ENCODE peak calls at places on chromosome 3, in seven cellular contexts. S is tibial nerve, C is foreskin fibroblast, F is keratinocyte, R is ascending aorta, Z is endodermal cell, U is left lung. E is an unnamed sample.

GRCh38 chr3:31968391-31968926 is 12.6 kb downstream of the OSBPL10 start:
- DNase-seq in S (no peak), C (peak), F (no peak), R (no peak), Z (no peak), U (no peak), E (no peak)

GRCh38 chr3:114231616-114232015 is 5.8 kb downstream of the ZNF80 start:
- DNase-seq in S (no peak), C (no peak), F (no peak), R (no peak), Z (no peak), U (no peak), E (no peak)

GRCh38 chr3:150765949-150766720 is 3.2 kb upstream of the SIAH2 start:
- DNase-seq in S (no peak), C (no peak), F (no peak), R (no peak), Z (peak), U (no peak), E (no peak)

GRCh38 chr3:154275965-154276364 is 48.3 kb downstream of the DHX36 start:
- DNase-seq in S (no peak), C (no peak), F (no peak), R (no peak), Z (no peak), U (no peak), E (no peak)

GRCh38 chr3:195103623-195104022 is 167.3 kb downstream of the XXYLT1 start:
- DNase-seq in S (no peak), C (peak), F (no peak), R (no peak), Z (no peak), U (no peak), E (no peak)

GRCh38 chr3:62554264-62554799 is 181.0 kb upstream of the FEZF2 start:
- DNase-seq in S (no peak), C (no peak), F (no peak), R (no peak), Z (peak), U (no peak), E (no peak)

GRCh38 chr3:33425456-33425855 is 14.7 kb downstream of the UBP1 start:
- DNase-seq in S (no peak), C (no peak), F (no peak), R (no peak), Z (no peak), U (no peak), E (no peak)

GRCh38 chr3:58051196-58051595 is 43.0 kb downstream of the FLNB start:
- DNase-seq in S (no peak), C (peak), F (peak), R (no peak), Z (no peak), U (peak), E (no peak)

GRCh38 chr3:36695769-36696137 is 68.6 kb downstream of the DCLK3 start:
- DNase-seq in S (no peak), C (no peak), F (peak), R (no peak), Z (no peak), U (no peak), E (no peak)

GRCh38 chr3:55000546-55000945 is 72.7 kb upstream of the LRTM1 start:
- DNase-seq in S (no peak), C (peak), F (no peak), R (no peak), Z (no peak), U (peak), E (peak)

GRCh38 chr3:176584413-176585176 is 612.7 kb downstream of the TBL1XR1 start:
- DNase-seq in S (no peak), C (peak), F (no peak), R (no peak), Z (no peak), U (no peak), E (no peak)

GRCh38 chr3:89144080-89144479 is 36.7 kb downstream of the EPHA3 start:
- DNase-seq in S (no peak), C (no peak), F (no peak), R (no peak), Z (no peak), U (no peak), E (no peak)

GRCh38 chr3:74692-75243 is 121.8 kb upstream of the CHL1 start:
- DNase-seq in S (no peak), C (no peak), F (no peak), R (no peak), Z (no peak), U (no peak), E (no peak)

GRCh38 chr3:150261418-150261817 is 146.7 kb upstream of the TSC22D2 start:
- DNase-seq in S (no peak), C (no peak), F (no peak), R (no peak), Z (no peak), U (no peak), E (no peak)

GRCh38 chr3:123373535-123373987 is 75.3 kb downstream of the ADCY5 start:
- DNase-seq in S (no peak), C (no peak), F (no peak), R (no peak), Z (peak), U (peak), E (no peak)

GRCh38 chr3:15633159-15633558 is 31.6 kb downstream of the BTD start:
- DNase-seq in S (no peak), C (no peak), F (no peak), R (no peak), Z (no peak), U (no peak), E (no peak)

GRCh38 chr3:16478516-16478915 is 35.0 kb downstream of the RFTN1 start:
- DNase-seq in S (no peak), C (peak), F (peak), R (no peak), Z (no peak), U (no peak), E (no peak)

GRCh38 chr3:106552401-106553043 is 683.7 kb upstream of the CBLB start:
- DNase-seq in S (no peak), C (no peak), F (no peak), R (no peak), Z (no peak), U (no peak), E (no peak)

GRCh38 chr3:194671511-194671899 is 486 bp downstream of the LSG1 start:
- DNase-seq in S (no peak), C (peak), F (no peak), R (no peak), Z (no peak), U (no peak), E (no peak)

GRCh38 chr3:8497582-8497981 is 4.0 kb upstream of the LMCD1 start:
- DNase-seq in S (no peak), C (peak), F (no peak), R (no peak), Z (no peak), U (no peak), E (no peak)

GRCh38 chr3:150232992-150233451 is 175.1 kb upstream of the TSC22D2 start:
- DNase-seq in S (no peak), C (no peak), F (peak), R (no peak), Z (no peak), U (peak), E (no peak)

GRCh38 chr3:171950373-171950772 is 89.0 kb upstream of the FNDC3B start:
- DNase-seq in S (no peak), C (peak), F (no peak), R (no peak), Z (peak), U (no peak), E (no peak)

GRCh38 chr3:156332304-156332703 is 211.9 kb downstream of the KCNAB1 start:
- DNase-seq in S (no peak), C (no peak), F (no peak), R (no peak), Z (no peak), U (no peak), E (no peak)

GRCh38 chr3:96852849-96853248 is 38.5 kb downstream of the EPHA6 start:
- DNase-seq in S (no peak), C (no peak), F (no peak), R (no peak), Z (no peak), U (no peak), E (no peak)

GRCh38 chr3:127043041-127043641 is 60.2 kb downstream of the PLXNA1 start:
- DNase-seq in S (no peak), C (no peak), F (no peak), R (no peak), Z (peak), U (peak), E (no peak)

GRCh38 chr3:167575000-167575399 is 78.7 kb downstream of the WDR49 start:
- DNase-seq in S (no peak), C (no peak), F (no peak), R (no peak), Z (peak), U (no peak), E (no peak)

GRCh38 chr3:71690222-71690821 is 34.9 kb downstream of the EIF4E3 start:
- DNase-seq in S (no peak), C (peak), F (no peak), R (no peak), Z (no peak), U (no peak), E (no peak)

GRCh38 chr3:46695962-46696922 is 2.8 kb upstream of the ALS2CL start:
- DNase-seq in S (no peak), C (no peak), F (no peak), R (no peak), Z (no peak), U (no peak), E (no peak)

GRCh38 chr3:69251078-69251805 is 128.8 kb upstream of the LMOD3 start:
- DNase-seq in S (no peak), C (no peak), F (no peak), R (no peak), Z (no peak), U (no peak), E (no peak)

GRCh38 chr3:129481783-129482332 is 41.8 kb downstream of the IFT122 start:
- DNase-seq in S (peak), C (no peak), F (peak), R (no peak), Z (peak), U (peak), E (no peak)

GRCh38 chr3:14478943-14479550 is 61.1 kb downstream of the GRIP2 start:
- DNase-seq in S (no peak), C (no peak), F (no peak), R (no peak), Z (no peak), U (no peak), E (no peak)

GRCh38 chr3:146163584-146163983 is 2.6 kb upstream of the PLOD2 start:
- DNase-seq in S (no peak), C (peak), F (peak), R (no peak), Z (no peak), U (no peak), E (no peak)

GRCh38 chr3:194936659-194937058 is 251.0 kb downstream of the FAM43A start:
- DNase-seq in S (no peak), C (no peak), F (no peak), R (no peak), Z (no peak), U (no peak), E (no peak)

GRCh38 chr3:183428140-183429023 is at the start of gene MCF2L2:
- DNase-seq in S (peak), C (peak), F (no peak), R (no peak), Z (peak), U (peak), E (peak)

GRCh38 chr3:13134879-13135206 is 61.6 kb upstream of the IQSEC1 start:
- DNase-seq in S (no peak), C (no peak), F (no peak), R (no peak), Z (no peak), U (no peak), E (no peak)

GRCh38 chr3:13136426-13136825 is 63.2 kb upstream of the IQSEC1 start:
- DNase-seq in S (no peak), C (no peak), F (no peak), R (no peak), Z (peak), U (no peak), E (no peak)

GRCh38 chr3:13135251-13135810 is 62.1 kb upstream of the IQSEC1 start:
- DNase-seq in S (no peak), C (no peak), F (no peak), R (no peak), Z (peak), U (peak), E (no peak)

GRCh38 chr3:13134166-13134878 is 61.1 kb upstream of the IQSEC1 start:
- DNase-seq in S (no peak), C (no peak), F (no peak), R (no peak), Z (peak), U (peak), E (no peak)

DNA sequence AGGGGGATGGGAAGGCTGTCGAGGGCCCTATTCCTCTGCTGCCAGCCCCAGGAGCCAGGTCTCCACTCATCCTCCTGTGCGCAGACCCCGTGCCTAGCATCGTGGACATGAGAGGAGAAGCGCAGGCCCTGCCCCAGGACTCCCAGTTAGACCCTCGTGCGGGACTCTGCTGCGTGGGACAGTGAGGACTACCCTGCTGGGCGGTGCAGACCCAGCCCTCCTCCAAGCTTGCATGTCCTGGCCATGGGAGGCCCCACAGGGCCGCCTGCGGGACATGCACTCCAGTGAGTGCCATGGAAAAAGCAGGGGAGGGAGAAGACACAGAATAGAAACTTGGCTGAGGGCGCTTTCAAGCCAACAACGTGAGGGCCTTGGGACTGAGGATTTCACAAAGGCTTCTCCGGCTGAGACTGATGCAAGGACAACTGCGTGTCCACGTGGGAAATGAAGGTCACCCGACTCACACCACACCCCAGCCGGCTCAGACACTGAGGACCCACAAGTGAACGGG is 62.6 kb upstream of the IQSEC1 start:
- DNase-seq in S (no peak), C (no peak), F (no peak), R (no peak), Z (peak), U (no peak), E (no peak)
- TF ChIP-seq CTCF in S (no peak), C (no peak), F (no peak), R (no peak), Z (no peak), U (no peak), E (no peak)

DNA sequence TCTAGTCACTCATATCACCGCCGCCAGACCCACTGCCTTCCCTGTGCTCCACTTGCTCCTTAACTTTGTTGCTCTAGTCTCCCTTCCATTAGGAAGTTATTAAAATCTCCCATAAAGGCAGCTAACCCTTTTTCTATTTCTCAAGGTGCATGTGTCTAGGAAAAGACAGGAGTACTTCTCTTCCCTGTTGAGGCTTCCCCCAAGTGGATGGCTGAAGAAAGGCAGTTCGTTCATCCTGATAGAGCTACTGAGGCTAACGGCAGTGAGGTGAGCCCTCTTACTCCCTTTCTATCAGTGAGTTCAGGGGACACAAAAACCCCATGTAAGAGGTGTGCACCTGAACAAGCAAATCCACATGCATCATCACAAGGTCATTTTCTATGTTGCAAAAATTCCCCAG is 397.8 kb downstream of the IGSF11 start:
- DNase-seq in S (no peak), C (no peak), F (no peak), R (no peak), Z (peak), U (no peak), E (no peak)
- TF ChIP-seq CTCF in S (no peak), C (no peak), F (no peak), R (no peak), Z (peak), U (no peak), E (peak)

GRCh38 chr3:111652492-111653180 is 57.5 kb upstream of the ZBED2 start:
- DNase-seq in S (no peak), C (no peak), F (no peak), R (no peak), Z (no peak), U (no peak), E (no peak)
- TF ChIP-seq CTCF in S (no peak), C (no peak), F (no peak), R (no peak), Z (no peak), U (no peak), E (no peak)

GRCh38 chr3:74268753-74269152 is 345.7 kb downstream of the CNTN3 start:
- DNase-seq in S (no peak), C (no peak), F (no peak), R (no peak), Z (no peak), U (no peak), E (no peak)
- TF ChIP-seq CTCF in S (no peak), C (no peak), F (no peak), R (no peak), Z (no peak), U (no peak), E (no peak)

GRCh38 chr3:44337253-44337652 is 1.3 kb upstream of the TCAIM start:
- DNase-seq in S (no peak), C (no peak), F (no peak), R (no peak), Z (peak), U (no peak), E (no peak)
- TF ChIP-seq CTCF in S (no peak), C (no peak), F (peak), R (peak), Z (peak), U (no peak), E (no peak)

GRCh38 chr3:186261638-186262037 is 100.4 kb downstream of the DGKG start:
- DNase-seq in S (no peak), C (no peak), F (no peak), R (no peak), Z (peak), U (no peak), E (no peak)
- TF ChIP-seq CTCF in S (no peak), C (peak), F (no peak), R (peak), Z (peak), U (no peak), E (peak)

DNA sequence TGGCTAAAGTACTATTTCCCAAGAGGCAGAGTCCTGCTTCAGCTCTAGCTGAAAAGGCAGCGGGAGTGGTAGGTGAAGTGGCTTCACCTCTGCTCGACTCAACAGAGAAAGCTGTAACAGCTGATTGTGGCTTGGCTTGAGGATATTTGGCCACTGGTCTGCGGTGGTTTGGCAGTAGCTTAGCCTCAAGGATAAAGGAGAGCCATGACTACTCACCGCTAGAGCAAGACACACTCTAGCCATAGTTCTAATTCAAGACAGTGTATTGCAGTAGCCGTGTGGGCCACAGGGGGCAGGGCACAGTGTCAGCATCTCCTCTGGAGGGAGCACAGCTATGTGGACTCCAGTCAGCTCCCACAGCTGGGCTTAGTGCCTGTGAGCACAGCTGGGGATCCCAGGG is 23.5 kb downstream of the TPRG1 start:
- DNase-seq in S (no peak), C (no peak), F (no peak), R (no peak), Z (peak), U (peak), E (no peak)
- TF ChIP-seq CTCF in S (no peak), C (peak), F (peak), R (no peak), Z (peak), U (no peak), E (no peak)

DNA sequence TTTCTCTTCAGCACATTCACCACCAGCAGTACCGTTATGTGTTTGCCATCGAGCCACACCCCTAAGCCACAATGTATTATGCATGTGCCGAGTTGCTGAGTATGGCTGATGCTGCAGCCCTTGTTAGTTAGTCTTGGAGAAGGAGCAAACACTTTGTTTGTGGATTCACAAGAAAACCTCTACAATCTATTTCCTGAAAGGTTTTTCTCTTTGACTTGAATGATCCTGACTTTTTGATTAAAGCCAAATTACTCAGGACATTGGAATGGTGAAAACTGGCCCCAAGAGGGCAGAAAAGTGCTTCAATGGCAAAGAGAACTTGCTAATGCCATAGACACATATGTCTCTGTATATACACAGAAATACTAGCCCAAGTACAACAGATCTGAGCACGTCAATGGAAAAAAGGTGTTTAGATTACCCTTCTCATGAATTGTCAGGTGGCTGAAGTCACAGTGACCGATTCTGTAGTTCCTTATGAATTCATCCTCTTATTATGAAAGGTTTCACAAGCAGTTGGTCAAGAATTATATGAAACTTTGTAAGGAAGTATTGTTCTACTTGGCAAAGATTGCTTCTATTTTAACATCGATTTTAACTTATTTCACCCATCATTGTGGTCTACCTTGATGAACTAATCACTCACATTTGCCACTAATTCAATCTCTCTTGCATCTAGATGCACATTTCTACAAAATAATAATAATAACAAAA is 103.0 kb downstream of the P3H2 start:
- DNase-seq in S (no peak), C (peak), F (no peak), R (no peak), Z (peak), U (no peak), E (no peak)
- TF ChIP-seq CTCF in S (peak), C (peak), F (peak), R (peak), Z (peak), U (no peak), E (peak)

GRCh38 chr3:124770341-124771082 is 40.3 kb downstream of the UMPS start:
- DNase-seq in S (no peak), C (no peak), F (no peak), R (no peak), Z (peak), U (no peak), E (no peak)
- TF ChIP-seq CTCF in S (no peak), C (no peak), F (no peak), R (no peak), Z (no peak), U (no peak), E (no peak)

DNA sequence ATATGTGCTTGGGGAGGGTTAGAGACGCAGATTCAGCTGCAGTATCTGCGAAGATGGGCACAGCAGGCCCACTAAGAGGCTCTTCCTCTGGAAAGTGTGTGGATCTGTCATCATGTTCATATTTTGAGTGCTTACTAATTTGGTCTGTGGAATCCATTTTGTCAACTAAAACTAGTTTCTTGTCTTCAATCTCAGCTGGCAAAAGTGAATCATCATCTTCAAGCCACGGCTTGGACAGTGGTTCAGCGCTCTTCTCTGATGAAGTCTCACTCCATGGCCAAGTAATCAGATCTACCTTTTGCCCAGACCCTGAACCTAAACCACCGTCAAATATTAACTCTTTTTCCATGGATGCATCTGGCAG is 76.2 kb downstream of the IMPG2 start:
- DNase-seq in S (no peak), C (peak), F (no peak), R (no peak), Z (no peak), U (no peak), E (no peak)
- TF ChIP-seq CTCF in S (no peak), C (no peak), F (no peak), R (no peak), Z (no peak), U (no peak), E (no peak)